ENCODE peak calls at places on chromosomes 16 and 17, in ten cellular contexts. T is CD4-positive, alpha-beta memory T cell; U is NT2/D1; M is astrocyte; H is heart right ventricle; S is neuronal stem cell; E is effector memory CD4-positive, alpha-beta T cell; N is CD8-positive, alpha-beta memory T cell; J is left lung; R is naive thymus-derived CD4-positive, alpha-beta T cell. A is an unnamed sample. For H3K9me3 and H3K27me3, the result is how much of the 10 kb centered on the place peaks cover.

GRCh38 chr17:32877164-32877764 is 340 bp upstream of the MYO1D start:
- DNase-seq in S (peak), E (peak), J (peak), M (peak), T (peak), N (peak), R (peak), H (peak), U (no peak), A (peak)

GRCh38 chr17:47298712-47299111 is 25.0 kb upstream of the EFCAB13 start:
- DNase-seq in U (no peak), S (no peak), H (no peak), T (no peak), M (no peak), J (no peak), E (no peak), N (no peak), R (no peak), A (no peak)

GRCh38 chr17:7587831-7588230 is 2.1 kb downstream of the SOX15 start:
- DNase-seq in N (no peak), T (no peak), U (no peak), R (no peak), M (peak), E (no peak), J (no peak), S (no peak), H (no peak), A (no peak)

GRCh38 chr16:11327277-11328171 is 17.7 kb upstream of the RMI2 start:
- DNase-seq in J (no peak), M (no peak), U (no peak), S (no peak), T (peak), H (no peak), N (no peak), R (no peak), E (no peak), A (no peak)

GRCh38 chr17:6110592-6110991 is 40.4 kb downstream of the WSCD1 start:
- DNase-seq in N (no peak), S (no peak), T (no peak), R (no peak), E (no peak), M (peak), U (no peak), J (no peak), H (no peak), A (no peak)

GRCh38 chr16:12582696-12583095 is 221.0 kb downstream of the CPPED1 start:
- DNase-seq in H (no peak), M (no peak), J (no peak), N (no peak), R (no peak), T (no peak), U (no peak), S (no peak), E (no peak), A (no peak)

GRCh38 chr17:59725691-59726090 is 18.2 kb downstream of the VMP1 start:
- DNase-seq in N (no peak), J (no peak), T (no peak), R (no peak), M (no peak), H (no peak), U (no peak), E (no peak), S (no peak), A (no peak)

GRCh38 chr17:66805567-66805966 is 29.4 kb upstream of the CACNG5 start:
- DNase-seq in E (no peak), U (no peak), N (no peak), J (no peak), R (no peak), H (no peak), M (no peak), S (no peak), T (no peak), A (no peak)

GRCh38 chr17:40342575-40343058 is 21.9 kb downstream of the GJD3 start:
- DNase-seq in N (no peak), E (no peak), T (no peak), H (no peak), U (no peak), M (no peak), R (no peak), S (no peak), J (no peak), A (no peak)

GRCh38 chr17:43406676-43407645 is 8.2 kb downstream of the ARL4D start:
- DNase-seq in M (peak), J (no peak), U (no peak), N (no peak), T (no peak), R (no peak), S (no peak), E (no peak), H (no peak), A (no peak)

GRCh38 chr16:57042157-57043111 is 49.9 kb upstream of the CPNE2 start:
- DNase-seq in J (no peak), U (no peak), S (no peak), N (peak), H (no peak), R (peak), M (peak), E (peak), T (peak), A (no peak)

GRCh38 chr17:13385481-13385907 is 216.2 kb downstream of the HS3ST3A1 start:
- DNase-seq in S (no peak), U (no peak), M (peak), T (no peak), R (no peak), H (no peak), J (no peak), E (no peak), N (no peak), A (no peak)

GRCh38 chr16:76614255-76614654 is 337.1 kb downstream of the CNTNAP4 start:
- DNase-seq in M (no peak), N (no peak), R (no peak), U (no peak), T (no peak), H (no peak), S (no peak), J (no peak), E (no peak), A (no peak)

GRCh38 chr17:51700011-51700760 is 439.8 kb downstream of the UTP18 start:
- DNase-seq in J (no peak), S (no peak), N (no peak), M (no peak), H (no peak), E (no peak), T (no peak), U (no peak), R (no peak), A (no peak)

GRCh38 chr16:49890876-49891275 is 35.0 kb upstream of the ZNF423 start:
- DNase-seq in S (no peak), H (no peak), R (no peak), N (no peak), T (no peak), J (no peak), M (no peak), U (no peak), E (no peak), A (no peak)

GRCh38 chr17:17700251-17700969 is 19.2 kb downstream of the RAI1 start:
- DNase-seq in S (no peak), H (peak), T (no peak), E (no peak), U (no peak), M (no peak), N (no peak), R (no peak), J (no peak), A (no peak)

GRCh38 chr16:19704321-19705130 is 13.5 kb downstream of the KNOP1 start:
- DNase-seq in T (no peak), M (peak), S (no peak), H (no peak), J (peak), E (no peak), N (no peak), R (no peak), U (no peak), A (no peak)

GRCh38 chr16:54093281-54093680 is 193.3 kb downstream of the IRX3 start:
- DNase-seq in N (no peak), T (no peak), S (no peak), J (no peak), U (no peak), H (no peak), R (no peak), E (no peak), M (peak), A (no peak)

GRCh38 chr16:10490141-10490540 is 90.3 kb downstream of the EMP2 start:
- DNase-seq in T (no peak), U (no peak), S (no peak), M (no peak), N (no peak), H (no peak), J (no peak), E (no peak), R (no peak), A (peak)

GRCh38 chr17:8940866-8941471 is 24.5 kb downstream of the PIK3R5 start:
- DNase-seq in J (no peak), R (peak), T (no peak), N (no peak), U (no peak), S (no peak), M (no peak), H (no peak), E (no peak), A (no peak)

GRCh38 chr17:57678393-57678792 is 66.7 kb downstream of the CCDC182 start:
- DNase-seq in T (no peak), U (no peak), N (no peak), J (no peak), S (no peak), E (no peak), R (no peak), M (no peak), H (no peak), A (no peak)

GRCh38 chr16:66414891-66415290 is 12.2 kb upstream of the BEAN1 start:
- DNase-seq in M (no peak), H (no peak), T (no peak), E (no peak), J (no peak), S (no peak), N (no peak), R (no peak), U (no peak), A (no peak)

GRCh38 chr16:70396209-70396904 is 42.5 kb downstream of the ST3GAL2 start:
- DNase-seq in M (no peak), U (no peak), S (no peak), J (no peak), T (no peak), R (no peak), H (no peak), N (no peak), E (no peak), A (no peak)

GRCh38 chr17:59371426-59372099 is 40.1 kb downstream of the YPEL2 start:
- DNase-seq in M (no peak), H (peak), S (no peak), U (no peak), J (no peak), R (no peak), E (no peak), T (no peak), N (no peak), A (no peak)

GRCh38 chr17:48102700-48103378 is 1.6 kb upstream of the CBX1 start:
- DNase-seq in J (no peak), H (no peak), E (no peak), M (no peak), S (no peak), T (peak), U (no peak), R (no peak), N (no peak), A (no peak)

GRCh38 chr16:13996778-13997288 is 74.3 kb upstream of the MRTFB start:
- DNase-seq in N (no peak), J (no peak), T (no peak), H (no peak), E (no peak), R (no peak), U (no peak), M (no peak), S (no peak), A (no peak)

GRCh38 chr17:64661981-64662773 is at the start of gene SMURF2:
- DNase-seq in H (peak), U (peak), N (peak), R (peak), S (peak), J (peak), E (peak), T (peak), M (no peak), A (peak)

GRCh38 chr16:11030990-11031510 is 86.7 kb downstream of the CLEC16A start:
- DNase-seq in E (no peak), N (no peak), T (no peak), H (peak), M (no peak), S (no peak), U (no peak), J (no peak), R (no peak), A (no peak)

GRCh38 chr17:14471052-14471451 is 170.2 kb downstream of the HS3ST3B1 start:
- DNase-seq in M (peak), E (no peak), N (no peak), S (no peak), H (no peak), T (no peak), J (no peak), U (no peak), R (no peak), A (no peak)

GRCh38 chr17:52477824-52478614 is 319.5 kb upstream of the CA10 start:
- DNase-seq in M (no peak), T (no peak), J (no peak), H (no peak), R (no peak), S (no peak), U (no peak), N (no peak), E (no peak), A (no peak)

GRCh38 chr17:78125138-78125913 is 3.2 kb downstream of the TMC6 start:
- DNase-seq in S (no peak), E (no peak), N (no peak), M (no peak), U (no peak), J (no peak), R (no peak), H (peak), T (peak), A (no peak)

GRCh38 chr17:78126895-78127239 is 1.7 kb downstream of the TMC6 start:
- DNase-seq in R (no peak), H (no peak), E (no peak), N (no peak), U (no peak), T (no peak), M (no peak), S (no peak), J (no peak), A (no peak)

GRCh38 chr17:78124836-78125137 is 3.8 kb downstream of the TMC6 start:
- DNase-seq in N (no peak), H (no peak), S (no peak), U (no peak), R (no peak), M (no peak), J (no peak), E (no peak), T (no peak), A (no peak)

GRCh38 chr17:78127240-78127887 is 1.2 kb downstream of the TMC6 start:
- DNase-seq in N (peak), S (no peak), J (peak), E (peak), U (no peak), T (peak), H (peak), R (peak), M (no peak), A (no peak)

GRCh38 chr17:78125976-78126894 is 2.3 kb downstream of the TMC6 start:
- DNase-seq in R (no peak), T (no peak), E (no peak), S (no peak), J (no peak), N (no peak), H (peak), M (no peak), U (no peak), A (no peak)
- H3K4me3 ChIP-seq in R (peak), T (peak), E (peak), S (no peak), J (peak), N (peak), H (peak), M (no peak), U (peak), A (no peak)

GRCh38 chr16:31916056-31916488 is 42.5 kb downstream of the ZNF267 start:
- DNase-seq in T (no peak), N (no peak), S (no peak), M (no peak), E (no peak), J (no peak), H (no peak), R (no peak), U (no peak), A (no peak)

GRCh38 chr16:31920373-31920772 is 46.8 kb downstream of the ZNF267 start:
- DNase-seq in S (no peak), J (no peak), H (no peak), U (no peak), M (no peak), T (no peak), E (no peak), R (no peak), N (no peak), A (no peak)
- H3K9me3 ChIP-seq in S (under half), J (half or more), H (half or more), U (under half), M (under half), T (under half), E (half or more), R (under half), N (half or more), A (under half)

DNA sequence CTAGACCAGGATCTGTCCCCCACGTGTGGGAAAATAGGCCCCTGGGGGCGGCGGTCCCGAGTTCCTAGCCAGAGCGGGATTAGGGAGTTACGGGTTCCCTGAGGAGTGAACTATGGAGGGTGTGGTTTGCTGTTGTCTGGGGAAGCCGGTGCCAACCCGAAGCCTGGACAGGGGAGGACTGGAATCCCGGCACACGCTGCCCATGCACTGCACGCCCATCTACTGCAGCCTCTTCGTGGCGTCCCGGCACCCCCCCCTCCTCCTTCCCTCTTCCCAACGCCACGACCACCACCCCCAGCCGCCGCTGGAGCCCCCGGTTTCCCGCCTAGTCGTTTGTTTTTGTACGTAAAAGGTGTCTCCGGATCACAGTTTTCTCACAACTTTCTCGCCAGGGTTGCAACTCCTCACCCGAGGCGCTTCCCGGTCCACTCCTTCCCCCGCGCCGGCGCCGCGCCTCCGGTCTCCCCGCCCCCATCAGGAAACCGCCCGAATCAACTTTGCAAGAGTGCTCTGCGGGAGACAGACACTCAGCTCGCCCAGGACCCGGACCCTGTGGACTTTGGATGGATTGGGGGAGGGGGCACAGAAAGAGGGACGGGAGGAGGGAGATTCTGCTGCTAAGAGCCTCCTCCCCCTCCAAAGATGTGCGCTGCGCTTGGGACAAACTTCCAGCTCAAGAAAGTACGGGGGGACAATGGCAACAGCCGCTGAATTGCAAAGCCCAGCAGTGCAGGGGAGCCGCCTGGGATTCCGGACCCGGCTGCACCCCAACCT is 1.4 kb upstream of the LHX1 start:
- DNase-seq in U (no peak), H (no peak), E (no peak), N (no peak), T (no peak), R (no peak), M (no peak), J (no peak), S (no peak), A (peak)
- H3K27me3 ChIP-seq in U (half or more), H (half or more), E (half or more), N (half or more), T (half or more), R (half or more), M (half or more), J (half or more), S (half or more), A (under half)

GRCh38 chr17:3887394-3887793 is 5.5 kb downstream of the CAMKK1 start:
- DNase-seq in T (no peak), S (no peak), M (no peak), N (no peak), U (no peak), R (no peak), J (no peak), H (no peak), E (no peak), A (no peak)

GRCh38 chr17:3885271-3885670 is 7.6 kb downstream of the CAMKK1 start:
- DNase-seq in T (no peak), H (no peak), U (no peak), E (no peak), M (no peak), J (no peak), S (no peak), R (no peak), N (no peak), A (no peak)

GRCh38 chr17:3885970-3886369 is 6.9 kb downstream of the CAMKK1 start:
- DNase-seq in S (no peak), E (no peak), U (no peak), R (no peak), J (no peak), M (peak), T (no peak), N (no peak), H (no peak), A (no peak)

GRCh38 chr17:3887811-3888210 is 5.0 kb downstream of the CAMKK1 start:
- DNase-seq in R (no peak), M (no peak), N (no peak), E (no peak), S (no peak), T (no peak), J (no peak), U (no peak), H (no peak), A (no peak)

GRCh38 chr17:3886776-3887175 is 6.1 kb downstream of the CAMKK1 start:
- DNase-seq in N (no peak), T (no peak), J (peak), M (no peak), R (no peak), U (no peak), E (no peak), H (no peak), S (no peak), A (no peak)
- H3K4me3 ChIP-seq in N (peak), T (no peak), J (no peak), M (no peak), R (peak), U (no peak), E (peak), H (no peak), S (no peak), A (no peak)

GRCh38 chr16:89078172-89078571 is 15.5 kb upstream of the ACSF3 start:
- DNase-seq in M (no peak), J (no peak), E (no peak), H (no peak), T (no peak), S (no peak), U (no peak), N (no peak), R (no peak), A (no peak)

GRCh38 chr16:89080251-89080853 is 13.3 kb upstream of the ACSF3 start:
- DNase-seq in J (no peak), E (no peak), U (no peak), S (no peak), R (no peak), T (no peak), H (no peak), M (no peak), N (no peak), A (no peak)

GRCh38 chr16:89079434-89079833 is 14.2 kb upstream of the ACSF3 start:
- DNase-seq in M (no peak), R (no peak), E (no peak), N (no peak), S (no peak), T (no peak), H (no peak), U (no peak), J (no peak), A (no peak)

GRCh38 chr16:89076159-89076558 is 17.5 kb upstream of the ACSF3 start:
- DNase-seq in M (no peak), J (no peak), R (no peak), H (no peak), S (no peak), E (no peak), T (no peak), N (no peak), U (no peak), A (no peak)

GRCh38 chr16:89077076-89077475 is 16.6 kb upstream of the ACSF3 start:
- DNase-seq in T (no peak), R (no peak), H (no peak), M (no peak), U (no peak), E (no peak), N (no peak), S (no peak), J (no peak), A (no peak)
- H3K9me3 ChIP-seq in T (under half), R (under half), H (under half), M (under half), U (under half), E (under half), N (under half), S (under half), J (under half), A (under half)

DNA sequence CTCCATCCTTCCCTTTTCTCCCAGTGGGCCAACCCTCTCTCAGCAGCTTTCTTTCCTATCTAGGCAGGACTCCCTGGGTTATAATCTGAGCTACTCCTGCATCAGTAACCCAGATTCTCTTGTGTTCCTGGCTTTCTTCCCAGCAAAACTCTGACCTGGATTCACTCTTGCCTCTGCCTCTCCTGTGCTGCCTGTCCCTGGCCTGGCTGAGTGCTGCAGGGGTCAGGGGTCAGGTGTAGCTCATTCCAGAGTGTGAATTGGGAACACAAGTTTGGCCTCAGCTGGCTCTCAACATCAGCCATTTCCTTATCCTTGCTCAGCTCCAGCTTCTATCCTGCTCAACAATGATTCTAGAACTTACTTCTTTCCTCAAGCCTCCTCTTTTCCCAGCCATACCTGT is 2.5 kb upstream of the ST6GALNAC2 start:
- DNase-seq in T (no peak), J (no peak), E (no peak), R (no peak), M (no peak), U (no peak), H (no peak), N (no peak), S (no peak), A (no peak)
- H3K27me3 ChIP-seq in T (under half), J (under half), E (under half), R (under half), M (under half), U (under half), H (under half), N (under half), S (half or more), A (under half)

A was measured in HAP-1.